ENCODE peak calls at places on chromosomes 5 and 9, in nine cellular contexts. One of them, this sample, is unnamed.
A peak's percentile ranks its signal among the peaks of the same experiment; 100 is the strongest.

GRCh38 chr5:176780951-176781350 is 29.4 kb upstream of the UNC5A start:
- DNase-seq in ACHN: no peak
- DNase-seq in tibial artery: no peak
- DNase-seq in germinal center: no peak
- DNase-seq in glutamatergic neuron: no peak
- DNase-seq in GM23338: no peak
- DNase-seq in fibroblast of pulmonary artery: no peak
- DNase-seq in AG09319: no peak
- DNase-seq in AG20443: no peak
- DNase-seq in this sample: no peak

GRCh38 chr9:134693011-134693410 is 51.4 kb downstream of the COL5A1 start:
- DNase-seq in ACHN: no peak
- DNase-seq in tibial artery: no peak
- DNase-seq in germinal center: no peak
- DNase-seq in glutamatergic neuron: no peak
- DNase-seq in GM23338: no peak
- DNase-seq in fibroblast of pulmonary artery: no peak
- DNase-seq in AG09319: no peak
- DNase-seq in AG20443: no peak
- DNase-seq in this sample: no peak

GRCh38 chr5:26940981-26941380 is 97.4 kb downstream of the CDH9 start:
- DNase-seq in ACHN: no peak
- DNase-seq in tibial artery: no peak
- DNase-seq in germinal center: no peak
- DNase-seq in glutamatergic neuron: no peak
- DNase-seq in GM23338: no peak
- DNase-seq in fibroblast of pulmonary artery: no peak
- DNase-seq in AG09319: no peak
- DNase-seq in AG20443: no peak
- DNase-seq in this sample: no peak

GRCh38 chr5:149851211-149851610 is 93.4 kb downstream of the PDE6A start:
- DNase-seq in ACHN: no peak
- DNase-seq in tibial artery: no peak
- DNase-seq in germinal center: no peak
- DNase-seq in glutamatergic neuron: no peak
- DNase-seq in GM23338: no peak
- DNase-seq in fibroblast of pulmonary artery: no peak
- DNase-seq in AG09319: no peak
- DNase-seq in AG20443: no peak
- DNase-seq in this sample: no peak

GRCh38 chr9:127263664-127264063 is 910 bp upstream of the GARNL3 start:
- DNase-seq in ACHN: no peak
- DNase-seq in tibial artery: no peak
- DNase-seq in germinal center: no peak
- DNase-seq in glutamatergic neuron: no peak
- DNase-seq in GM23338: no peak
- DNase-seq in fibroblast of pulmonary artery: peak; percentile 13
- DNase-seq in AG09319: no peak
- DNase-seq in AG20443: no peak
- DNase-seq in this sample: no peak

GRCh38 chr5:95777441-95777840 is 45.1 kb downstream of the GLRX start:
- DNase-seq in ACHN: no peak
- DNase-seq in tibial artery: no peak
- DNase-seq in germinal center: no peak
- DNase-seq in glutamatergic neuron: no peak
- DNase-seq in GM23338: no peak
- DNase-seq in fibroblast of pulmonary artery: no peak
- DNase-seq in AG09319: no peak
- DNase-seq in AG20443: no peak
- DNase-seq in this sample: no peak

GRCh38 chr9:83966209-83966582 is 13.8 kb downstream of the HNRNPK start:
- DNase-seq in ACHN: no peak
- DNase-seq in tibial artery: no peak
- DNase-seq in germinal center: no peak
- DNase-seq in glutamatergic neuron: no peak
- DNase-seq in GM23338: peak; percentile 24
- DNase-seq in fibroblast of pulmonary artery: no peak
- DNase-seq in AG09319: no peak
- DNase-seq in AG20443: no peak
- DNase-seq in this sample: no peak

GRCh38 chr9:135925496-135926133 is 18.3 kb upstream of the CAMSAP1 start:
- DNase-seq in ACHN: no peak
- DNase-seq in tibial artery: no peak
- DNase-seq in germinal center: no peak
- DNase-seq in glutamatergic neuron: no peak
- DNase-seq in GM23338: no peak
- DNase-seq in fibroblast of pulmonary artery: no peak
- DNase-seq in AG09319: no peak
- DNase-seq in AG20443: no peak
- DNase-seq in this sample: no peak

GRCh38 chr9:92328225-92328624 is 2.5 kb downstream of the CENPP start:
- DNase-seq in ACHN: peak; percentile 49
- DNase-seq in tibial artery: no peak
- DNase-seq in germinal center: no peak
- DNase-seq in glutamatergic neuron: no peak
- DNase-seq in GM23338: peak; percentile 32
- DNase-seq in fibroblast of pulmonary artery: peak; percentile 77
- DNase-seq in AG09319: peak; percentile 27
- DNase-seq in AG20443: peak; percentile 45
- DNase-seq in this sample: no peak

GRCh38 chr5:16901038-16901644 is 34.9 kb downstream of the MYO10 start:
- DNase-seq in ACHN: no peak
- DNase-seq in tibial artery: no peak
- DNase-seq in germinal center: no peak
- DNase-seq in glutamatergic neuron: no peak
- DNase-seq in GM23338: peak; percentile 71
- DNase-seq in fibroblast of pulmonary artery: no peak
- DNase-seq in AG09319: no peak
- DNase-seq in AG20443: no peak
- DNase-seq in this sample: no peak

GRCh38 chr5:140926211-140926902 is at the start of gene PCDHAC1:
- DNase-seq in ACHN: no peak
- DNase-seq in tibial artery: peak; percentile 72
- DNase-seq in germinal center: peak; percentile 23
- DNase-seq in glutamatergic neuron: peak; percentile 98
- DNase-seq in GM23338: peak; percentile 98
- DNase-seq in fibroblast of pulmonary artery: peak; percentile 41
- DNase-seq in AG09319: no peak
- DNase-seq in AG20443: peak; percentile 78
- DNase-seq in this sample: peak; percentile 70

This sample was measured in right atrium auricular region.